ENCODE peak calls at places on chromosomes 3 and 15, in nine cellular contexts. One of them, this sample, is unnamed. For H3K4me1, the result is how much of the 10 kb centered on the place peaks cover.

GRCh38 chr15:60526127-60526616 is 47.2 kb upstream of the ICE2 start:
- DNase-seq in mesendoderm: no peak
- DNase-seq in upper lobe of right lung: no peak
- DNase-seq in CD4-positive, CD25-positive, alpha-beta regulatory T cell: no peak
- DNase-seq in prostate gland: peak
- DNase-seq in esophagus squamous epithelium: no peak
- DNase-seq in GM23338: no peak
- DNase-seq in OCI-LY7: no peak
- DNase-seq in ovary: no peak
- DNase-seq in this sample: peak

GRCh38 chr3:177483182-177483967 is 286.1 kb upstream of the TBL1XR1 start:
- DNase-seq in OCI-LY7: peak
- DNase-seq in prostate gland: no peak
- DNase-seq in mesendoderm: peak
- DNase-seq in CD4-positive, CD25-positive, alpha-beta regulatory T cell: no peak
- DNase-seq in ovary: no peak
- DNase-seq in esophagus squamous epithelium: no peak
- DNase-seq in GM23338: peak
- DNase-seq in upper lobe of right lung: no peak
- DNase-seq in this sample: no peak

GRCh38 chr3:176663376-176663775 is 533.9 kb downstream of the TBL1XR1 start:
- DNase-seq in esophagus squamous epithelium: no peak
- DNase-seq in mesendoderm: peak
- DNase-seq in upper lobe of right lung: no peak
- DNase-seq in prostate gland: no peak
- DNase-seq in CD4-positive, CD25-positive, alpha-beta regulatory T cell: no peak
- DNase-seq in ovary: no peak
- DNase-seq in OCI-LY7: no peak
- DNase-seq in GM23338: peak
- DNase-seq in this sample: no peak

GRCh38 chr3:132253262-132253878 is 63.8 kb upstream of the ACP3 start:
- DNase-seq in prostate gland: peak
- DNase-seq in OCI-LY7: peak
- DNase-seq in upper lobe of right lung: no peak
- DNase-seq in CD4-positive, CD25-positive, alpha-beta regulatory T cell: peak
- DNase-seq in esophagus squamous epithelium: no peak
- DNase-seq in ovary: no peak
- DNase-seq in GM23338: peak
- DNase-seq in mesendoderm: peak
- DNase-seq in this sample: peak

GRCh38 chr3:196008929-196009328 is 73.0 kb downstream of the TFRC start:
- DNase-seq in prostate gland: no peak
- DNase-seq in CD4-positive, CD25-positive, alpha-beta regulatory T cell: no peak
- DNase-seq in mesendoderm: no peak
- DNase-seq in GM23338: no peak
- DNase-seq in OCI-LY7: no peak
- DNase-seq in esophagus squamous epithelium: no peak
- DNase-seq in ovary: no peak
- DNase-seq in upper lobe of right lung: no peak
- DNase-seq in this sample: no peak

GRCh38 chr3:163508212-163508611 is 1570.1 kb downstream of the SI start:
- DNase-seq in upper lobe of right lung: no peak
- DNase-seq in prostate gland: no peak
- DNase-seq in ovary: no peak
- DNase-seq in GM23338: no peak
- DNase-seq in mesendoderm: no peak
- DNase-seq in esophagus squamous epithelium: no peak
- DNase-seq in CD4-positive, CD25-positive, alpha-beta regulatory T cell: no peak
- DNase-seq in OCI-LY7: no peak
- DNase-seq in this sample: no peak

GRCh38 chr15:75059607-75060006 is 36.2 kb downstream of the PPCDC start:
- DNase-seq in upper lobe of right lung: peak
- DNase-seq in prostate gland: no peak
- DNase-seq in mesendoderm: no peak
- DNase-seq in OCI-LY7: no peak
- DNase-seq in ovary: no peak
- DNase-seq in CD4-positive, CD25-positive, alpha-beta regulatory T cell: no peak
- DNase-seq in GM23338: no peak
- DNase-seq in esophagus squamous epithelium: no peak
- DNase-seq in this sample: no peak

GRCh38 chr3:195711813-195712534 is 8.8 kb upstream of the MUC20 start:
- DNase-seq in esophagus squamous epithelium: no peak
- DNase-seq in mesendoderm: no peak
- DNase-seq in ovary: no peak
- DNase-seq in prostate gland: no peak
- DNase-seq in CD4-positive, CD25-positive, alpha-beta regulatory T cell: peak
- DNase-seq in GM23338: no peak
- DNase-seq in OCI-LY7: no peak
- DNase-seq in upper lobe of right lung: no peak
- DNase-seq in this sample: peak

GRCh38 chr3:27528798-27529197 is 44.6 kb upstream of the SLC4A7 start:
- DNase-seq in CD4-positive, CD25-positive, alpha-beta regulatory T cell: no peak
- DNase-seq in ovary: no peak
- DNase-seq in OCI-LY7: no peak
- DNase-seq in GM23338: no peak
- DNase-seq in esophagus squamous epithelium: no peak
- DNase-seq in prostate gland: no peak
- DNase-seq in upper lobe of right lung: no peak
- DNase-seq in mesendoderm: no peak
- DNase-seq in this sample: no peak

GRCh38 chr15:71186971-71187960 is 72.0 kb downstream of the THSD4 start:
- DNase-seq in esophagus squamous epithelium: no peak
- DNase-seq in prostate gland: no peak
- DNase-seq in OCI-LY7: no peak
- DNase-seq in CD4-positive, CD25-positive, alpha-beta regulatory T cell: no peak
- DNase-seq in GM23338: no peak
- DNase-seq in mesendoderm: no peak
- DNase-seq in upper lobe of right lung: no peak
- DNase-seq in ovary: no peak
- DNase-seq in this sample: no peak

GRCh38 chr15:71186267-71186666 is 71.0 kb downstream of the THSD4 start:
- DNase-seq in prostate gland: no peak
- DNase-seq in CD4-positive, CD25-positive, alpha-beta regulatory T cell: no peak
- DNase-seq in mesendoderm: no peak
- DNase-seq in ovary: no peak
- DNase-seq in upper lobe of right lung: no peak
- DNase-seq in esophagus squamous epithelium: no peak
- DNase-seq in GM23338: no peak
- DNase-seq in OCI-LY7: no peak
- DNase-seq in this sample: no peak

GRCh38 chr15:71191296-71191695 is 76.0 kb downstream of the THSD4 start:
- DNase-seq in ovary: no peak
- DNase-seq in prostate gland: no peak
- DNase-seq in CD4-positive, CD25-positive, alpha-beta regulatory T cell: no peak
- DNase-seq in GM23338: no peak
- DNase-seq in esophagus squamous epithelium: no peak
- DNase-seq in mesendoderm: no peak
- DNase-seq in upper lobe of right lung: no peak
- DNase-seq in OCI-LY7: no peak
- DNase-seq in this sample: no peak

GRCh38 chr15:71185706-71186105 is 70.4 kb downstream of the THSD4 start:
- DNase-seq in ovary: no peak
- DNase-seq in prostate gland: no peak
- DNase-seq in CD4-positive, CD25-positive, alpha-beta regulatory T cell: no peak
- DNase-seq in upper lobe of right lung: no peak
- DNase-seq in esophagus squamous epithelium: no peak
- DNase-seq in OCI-LY7: no peak
- DNase-seq in GM23338: no peak
- DNase-seq in mesendoderm: no peak
- DNase-seq in this sample: no peak

GRCh38 chr15:71189723-71190122 is 74.5 kb downstream of the THSD4 start:
- DNase-seq in upper lobe of right lung: no peak
- DNase-seq in prostate gland: no peak
- DNase-seq in esophagus squamous epithelium: no peak
- DNase-seq in OCI-LY7: no peak
- DNase-seq in ovary: no peak
- DNase-seq in CD4-positive, CD25-positive, alpha-beta regulatory T cell: no peak
- DNase-seq in GM23338: no peak
- DNase-seq in mesendoderm: no peak
- DNase-seq in this sample: no peak
- H3K4me3 ChIP-seq in upper lobe of right lung: no peak
- H3K4me3 ChIP-seq in prostate gland: no peak
- H3K4me3 ChIP-seq in esophagus squamous epithelium: no peak
- H3K4me3 ChIP-seq in OCI-LY7: no peak
- H3K4me3 ChIP-seq in ovary: no peak
- H3K4me3 ChIP-seq in CD4-positive, CD25-positive, alpha-beta regulatory T cell: no peak
- H3K4me3 ChIP-seq in GM23338: no peak
- H3K4me3 ChIP-seq in mesendoderm: no peak
- H3K4me3 ChIP-seq in this sample: no peak

DNA sequence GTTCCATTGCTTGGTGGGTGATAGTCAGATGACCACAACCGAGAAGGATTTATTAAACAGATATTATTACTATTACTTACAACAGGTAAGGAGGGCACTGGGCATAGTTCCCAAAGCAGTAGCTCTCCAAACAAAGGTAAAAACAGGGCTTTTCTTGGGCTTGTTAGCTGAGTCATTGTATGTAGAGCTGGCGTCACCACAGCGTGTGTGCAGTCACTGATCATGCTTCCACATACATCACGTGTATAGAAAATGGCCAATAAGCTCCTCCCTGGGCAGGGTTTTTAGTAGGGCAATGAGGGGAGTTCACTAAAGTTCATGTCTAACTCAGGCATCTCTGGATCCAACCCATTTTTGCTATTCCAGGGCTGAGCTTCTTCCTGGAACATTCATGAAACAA is 5.8 kb upstream of the SAMMSON start:
- DNase-seq in prostate gland: no peak
- DNase-seq in ovary: no peak
- DNase-seq in esophagus squamous epithelium: no peak
- DNase-seq in GM23338: no peak
- DNase-seq in CD4-positive, CD25-positive, alpha-beta regulatory T cell: no peak
- DNase-seq in upper lobe of right lung: no peak
- DNase-seq in mesendoderm: no peak
- DNase-seq in OCI-LY7: no peak
- DNase-seq in this sample: no peak
- H3K4me1 ChIP-seq in prostate gland: under half
- H3K4me1 ChIP-seq in ovary: under half
- H3K4me1 ChIP-seq in esophagus squamous epithelium: under half
- H3K4me1 ChIP-seq in GM23338: under half
- H3K4me1 ChIP-seq in CD4-positive, CD25-positive, alpha-beta regulatory T cell: under half
- H3K4me1 ChIP-seq in upper lobe of right lung: under half
- H3K4me1 ChIP-seq in mesendoderm: under half
- H3K4me1 ChIP-seq in OCI-LY7: under half
- H3K4me1 ChIP-seq in this sample: under half

GRCh38 chr3:21902956-21903355 is 151.9 kb upstream of the ZNF385D start:
- DNase-seq in esophagus squamous epithelium: no peak
- DNase-seq in OCI-LY7: no peak
- DNase-seq in mesendoderm: no peak
- DNase-seq in CD4-positive, CD25-positive, alpha-beta regulatory T cell: no peak
- DNase-seq in GM23338: no peak
- DNase-seq in upper lobe of right lung: no peak
- DNase-seq in prostate gland: no peak
- DNase-seq in ovary: no peak
- DNase-seq in this sample: no peak
- H3K27ac ChIP-seq in esophagus squamous epithelium: no peak
- H3K27ac ChIP-seq in OCI-LY7: no peak
- H3K27ac ChIP-seq in mesendoderm: no peak
- H3K27ac ChIP-seq in CD4-positive, CD25-positive, alpha-beta regulatory T cell: no peak
- H3K27ac ChIP-seq in GM23338: no peak
- H3K27ac ChIP-seq in upper lobe of right lung: no peak
- H3K27ac ChIP-seq in prostate gland: no peak
- H3K27ac ChIP-seq in ovary: no peak
- H3K27ac ChIP-seq in this sample: no peak

DNA sequence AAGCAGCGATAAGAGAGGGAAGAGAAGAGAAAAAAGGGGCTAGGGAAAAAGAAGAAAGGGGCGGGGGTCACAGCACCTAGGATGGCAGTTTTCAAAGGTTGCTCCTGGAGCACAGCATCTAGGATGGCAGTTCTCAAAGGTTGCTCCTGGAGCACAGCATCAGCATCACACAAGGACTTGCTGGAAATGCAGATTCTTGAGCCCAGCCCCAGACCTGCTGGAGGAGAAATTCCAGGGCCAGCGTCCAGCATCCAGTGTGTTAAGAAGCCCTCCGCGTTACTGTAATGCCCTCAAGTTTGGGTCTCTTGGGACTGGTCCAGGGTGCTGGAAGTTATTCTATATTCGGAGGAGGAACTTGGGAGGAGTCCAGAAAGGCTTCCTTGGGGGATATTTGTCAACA is 519.5 kb downstream of the SHQ1 start:
- DNase-seq in OCI-LY7: no peak
- DNase-seq in prostate gland: no peak
- DNase-seq in upper lobe of right lung: no peak
- DNase-seq in CD4-positive, CD25-positive, alpha-beta regulatory T cell: no peak
- DNase-seq in ovary: no peak
- DNase-seq in GM23338: no peak
- DNase-seq in esophagus squamous epithelium: no peak
- DNase-seq in mesendoderm: no peak
- DNase-seq in this sample: no peak
- H3K4me3 ChIP-seq in OCI-LY7: no peak
- H3K4me3 ChIP-seq in prostate gland: no peak
- H3K4me3 ChIP-seq in upper lobe of right lung: no peak
- H3K4me3 ChIP-seq in CD4-positive, CD25-positive, alpha-beta regulatory T cell: no peak
- H3K4me3 ChIP-seq in ovary: no peak
- H3K4me3 ChIP-seq in GM23338: no peak
- H3K4me3 ChIP-seq in esophagus squamous epithelium: no peak
- H3K4me3 ChIP-seq in mesendoderm: no peak
- H3K4me3 ChIP-seq in this sample: no peak

GRCh38 chr3:172102123-172102882 is 62.9 kb downstream of the FNDC3B start:
- DNase-seq in OCI-LY7: peak
- DNase-seq in mesendoderm: no peak
- DNase-seq in esophagus squamous epithelium: no peak
- DNase-seq in CD4-positive, CD25-positive, alpha-beta regulatory T cell: peak
- DNase-seq in GM23338: no peak
- DNase-seq in ovary: no peak
- DNase-seq in prostate gland: no peak
- DNase-seq in upper lobe of right lung: no peak
- DNase-seq in this sample: peak

GRCh38 chr3:172102883-172103310 is 63.5 kb downstream of the FNDC3B start:
- DNase-seq in upper lobe of right lung: no peak
- DNase-seq in ovary: no peak
- DNase-seq in prostate gland: no peak
- DNase-seq in mesendoderm: no peak
- DNase-seq in CD4-positive, CD25-positive, alpha-beta regulatory T cell: no peak
- DNase-seq in GM23338: no peak
- DNase-seq in OCI-LY7: no peak
- DNase-seq in esophagus squamous epithelium: no peak
- DNase-seq in this sample: no peak

GRCh38 chr3:172100482-172100881 is 61.1 kb downstream of the FNDC3B start:
- DNase-seq in CD4-positive, CD25-positive, alpha-beta regulatory T cell: peak
- DNase-seq in prostate gland: no peak
- DNase-seq in esophagus squamous epithelium: no peak
- DNase-seq in GM23338: no peak
- DNase-seq in mesendoderm: no peak
- DNase-seq in OCI-LY7: peak
- DNase-seq in ovary: no peak
- DNase-seq in upper lobe of right lung: no peak
- DNase-seq in this sample: no peak

GRCh38 chr3:172099495-172099808 is 60.1 kb downstream of the FNDC3B start:
- DNase-seq in prostate gland: no peak
- DNase-seq in mesendoderm: no peak
- DNase-seq in ovary: no peak
- DNase-seq in esophagus squamous epithelium: no peak
- DNase-seq in OCI-LY7: peak
- DNase-seq in upper lobe of right lung: no peak
- DNase-seq in CD4-positive, CD25-positive, alpha-beta regulatory T cell: no peak
- DNase-seq in GM23338: no peak
- DNase-seq in this sample: no peak

DNA sequence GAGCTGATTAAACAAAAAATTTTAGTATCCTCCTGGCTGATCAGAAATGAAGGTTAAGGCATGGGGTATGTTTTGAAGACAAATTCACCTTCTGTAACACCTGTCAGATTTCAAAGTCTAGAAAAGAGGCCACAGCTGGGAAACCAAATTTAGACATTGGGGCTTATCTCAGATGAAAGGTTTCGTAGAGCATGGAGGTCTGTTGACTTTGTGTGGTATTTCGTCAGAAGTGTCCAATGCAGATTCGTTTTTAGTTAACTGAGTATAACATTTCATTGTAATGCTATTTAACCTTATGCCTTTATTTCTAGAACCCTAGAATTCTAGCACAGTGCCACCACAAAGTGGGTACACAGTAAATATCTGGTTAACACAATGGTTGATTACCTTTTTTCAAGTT is 61.7 kb downstream of the FNDC3B start:
- DNase-seq in esophagus squamous epithelium: no peak
- DNase-seq in prostate gland: no peak
- DNase-seq in OCI-LY7: peak
- DNase-seq in CD4-positive, CD25-positive, alpha-beta regulatory T cell: peak
- DNase-seq in GM23338: no peak
- DNase-seq in mesendoderm: no peak
- DNase-seq in ovary: no peak
- DNase-seq in upper lobe of right lung: no peak
- DNase-seq in this sample: no peak
- H3K4me1 ChIP-seq in esophagus squamous epithelium: under half
- H3K4me1 ChIP-seq in prostate gland: under half
- H3K4me1 ChIP-seq in OCI-LY7: half or more
- H3K4me1 ChIP-seq in CD4-positive, CD25-positive, alpha-beta regulatory T cell: half or more
- H3K4me1 ChIP-seq in GM23338: half or more
- H3K4me1 ChIP-seq in mesendoderm: under half
- H3K4me1 ChIP-seq in ovary: under half
- H3K4me1 ChIP-seq in upper lobe of right lung: half or more
- H3K4me1 ChIP-seq in this sample: half or more

This sample was measured in CD4-positive, alpha-beta memory T cell.